ENCODE peak calls at places on chromosomes 6 and 20, in five cellular contexts. H is cardiac muscle cell, I is endothelial cell, B is AG09309, S is fibroblast of mammary gland. R is an unnamed sample.

GRCh38 chr6:145866449-145867401 is 52.1 kb upstream of the FBXO30 start:
- DNase-seq in I (no peak), S (no peak), B (no peak), H (no peak), R (no peak)

GRCh38 chr6:28232785-28233184 is 7.7 kb downstream of the ZSCAN9 start:
- DNase-seq in H (no peak), I (no peak), B (no peak), S (no peak), R (no peak)

GRCh38 chr20:2559641-2560040 is 23.3 kb downstream of the TMC2 start:
- DNase-seq in B (no peak), I (no peak), S (no peak), H (no peak), R (no peak)

GRCh38 chr6:112216699-112217551 is 37.4 kb downstream of the LAMA4 start:
- DNase-seq in S (peak), H (no peak), B (peak), I (no peak), R (no peak)

GRCh38 chr6:167893416-167893815 is 66.7 kb downstream of the AFDN start:
- DNase-seq in B (no peak), I (no peak), S (peak), H (no peak), R (no peak)

GRCh38 chr6:15299430-15300131 is 53.7 kb downstream of the JARID2 start:
- DNase-seq in B (no peak), I (no peak), H (no peak), S (no peak), R (no peak)

GRCh38 chr6:168559574-168560098 is 118.7 kb downstream of the SMOC2 start:
- DNase-seq in I (no peak), S (no peak), H (no peak), B (no peak), R (peak)

GRCh38 chr6:133645000-133645619 is 243.8 kb upstream of the TCF21 start:
- DNase-seq in I (no peak), S (peak), B (no peak), H (no peak), R (no peak)

GRCh38 chr20:1803216-1804128 is 91.7 kb upstream of the SIRPA start:
- DNase-seq in H (peak), B (no peak), S (peak), I (peak), R (peak)

GRCh38 chr6:157215702-157216101 is 107.6 kb downstream of the TMEM242 start:
- DNase-seq in S (no peak), B (no peak), I (no peak), H (no peak), R (no peak)

GRCh38 chr6:6689413-6690143 is 101.1 kb downstream of the LY86 start:
- DNase-seq in S (peak), H (no peak), I (no peak), B (no peak), R (no peak)

GRCh38 chr6:97621111-97621510 is 338.1 kb upstream of the MMS22L start:
- DNase-seq in S (no peak), H (no peak), I (no peak), B (no peak), R (no peak)

GRCh38 chr6:3744211-3744900 is 7.2 kb downstream of the PXDC1 start:
- DNase-seq in H (no peak), I (no peak), B (no peak), S (peak), R (no peak)

GRCh38 chr6:7173843-7174503 is 66.2 kb downstream of the RREB1 start:
- DNase-seq in S (no peak), I (no peak), B (no peak), H (no peak), R (no peak)

GRCh38 chr6:33091957-33092356 is 16.2 kb downstream of the HLA-DPB1 start:
- DNase-seq in S (no peak), B (no peak), I (peak), H (peak), R (no peak)

GRCh38 chr20:50153153-50153499 is 397 bp downstream of the PEDS1 start:
- DNase-seq in I (no peak), B (no peak), S (no peak), H (no peak), R (no peak)

GRCh38 chr6:31083742-31084354 is 28.5 kb downstream of the C6orf15 start:
- DNase-seq in I (peak), B (no peak), S (peak), H (peak), R (no peak)

GRCh38 chr6:11093065-11093590 is 506 bp upstream of the SMIM13 start:
- DNase-seq in B (no peak), S (peak), I (no peak), H (peak), R (no peak)

GRCh38 chr6:132768051-132768517 is 10.4 kb upstream of the VNN2 start:
- DNase-seq in H (peak), I (peak), S (peak), B (no peak), R (no peak)

GRCh38 chr6:135144678-135145508 is 36.2 kb upstream of the MYB start:
- DNase-seq in I (peak), H (peak), B (no peak), S (peak), R (no peak)

GRCh38 chr20:35049776-35050352 is 42.7 kb downstream of the TRPC4AP start:
- DNase-seq in I (no peak), H (peak), S (no peak), B (no peak), R (no peak)

GRCh38 chr6:140064371-140064770 is 689.9 kb upstream of the CITED2 start:
- DNase-seq in S (no peak), I (no peak), H (no peak), B (no peak), R (no peak)

GRCh38 chr6:18269253-18269652 is 4.9 kb upstream of the DEK start:
- DNase-seq in B (no peak), I (no peak), S (peak), H (no peak), R (no peak)

GRCh38 chr6:18264338-18265098 is at the start of gene DEK:
- DNase-seq in S (peak), B (no peak), H (peak), I (peak), R (peak)

GRCh38 chr6:18265099-18265372 is 706 bp upstream of the DEK start:
- DNase-seq in S (no peak), B (no peak), I (no peak), H (no peak), R (no peak)

GRCh38 chr6:18265787-18266523 is 1.6 kb upstream of the DEK start:
- DNase-seq in S (no peak), I (no peak), B (no peak), H (no peak), R (no peak)

GRCh38 chr6:18266524-18266908 is 2.2 kb upstream of the DEK start:
- DNase-seq in B (no peak), H (no peak), S (no peak), I (no peak), R (no peak)
- TF ChIP-seq CTCF in B (no peak), H (no peak), S (no peak), I (no peak), R (no peak)

GRCh38 chr6:38845931-38846330 is 130.8 kb downstream of the DNAH8 start:
- DNase-seq in B (no peak), I (no peak), H (no peak), S (no peak), R (no peak)

GRCh38 chr6:38846361-38846760 is 131.2 kb downstream of the DNAH8 start:
- DNase-seq in I (no peak), H (no peak), B (no peak), S (no peak), R (no peak)

GRCh38 chr6:38846844-38847243 is 131.7 kb downstream of the DNAH8 start:
- DNase-seq in B (no peak), S (peak), H (no peak), I (no peak), R (no peak)

GRCh38 chr6:38847497-38847896 is 132.4 kb downstream of the DNAH8 start:
- DNase-seq in I (no peak), H (no peak), S (no peak), B (no peak), R (no peak)

GRCh38 chr6:38843798-38844197 is 128.7 kb downstream of the DNAH8 start:
- DNase-seq in S (no peak), B (no peak), I (no peak), H (no peak), R (no peak)
- TF ChIP-seq CTCF in S (no peak), B (no peak), I (no peak), H (no peak), R (no peak)

DNA sequence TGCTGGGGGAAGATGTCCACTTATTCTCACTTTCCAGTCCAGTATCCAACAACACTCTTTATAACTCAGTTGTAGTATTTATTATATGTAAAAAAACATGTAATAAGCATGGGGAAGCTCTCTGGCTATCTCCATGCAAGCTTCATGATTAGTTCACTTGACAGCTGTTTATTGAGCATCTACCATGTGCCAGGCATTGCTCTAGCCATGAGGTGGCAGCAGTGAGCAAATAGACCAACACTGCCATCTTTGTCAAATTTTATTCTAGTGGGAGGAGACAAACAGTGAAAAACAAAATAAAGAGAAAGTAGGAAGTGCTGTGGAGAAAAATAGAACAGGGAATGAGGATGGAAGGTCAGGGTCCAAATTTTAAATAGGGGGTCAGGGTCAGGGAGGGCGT is 131.8 kb downstream of the CFAP61 start:
- DNase-seq in I (no peak), H (no peak), B (no peak), S (peak), R (no peak)
- TF ChIP-seq CTCF in I (no peak), H (peak), B (peak), S (peak), R (peak)

GRCh38 chr6:106128981-106129761 is 43.0 kb downstream of the PRDM1 start:
- DNase-seq in H (no peak), I (no peak), B (peak), S (peak), R (no peak)
- TF ChIP-seq CTCF in H (no peak), I (no peak), B (no peak), S (no peak), R (no peak)